ENCODE peak calls at places on chromosome 7, in seven cellular contexts. Y is stimulated activated CD8-positive, alpha-beta memory T cell treated with anti-CD3 and anti-CD28 coated beads, Interleukin-4, amount 100 ng/mL, for 24 hours; N is substantia nigra; L is Peyer's patch; U is NCI-H774; B is NCI-H2081 treated with DMSO at 0.1 percent for 48 hours; S is activated CD4-positive, CD25-positive, alpha-beta regulatory T cell. X is an unnamed sample.

GRCh38 chr7:52502281-52502680 is 533.2 kb upstream of the POM121L12 start:
- DNase-seq in Y (no peak), N (peak), L (no peak), U (no peak), B (no peak), S (no peak), X (no peak)

GRCh38 chr7:6513541-6513940 is 37.7 kb downstream of the GRID2IP start:
- DNase-seq in Y (no peak), N (no peak), L (no peak), U (no peak), B (no peak), S (no peak), X (no peak)

GRCh38 chr7:26180792-26181198 is 19.8 kb downstream of the HNRNPA2B1 start:
- DNase-seq in Y (no peak), N (no peak), L (no peak), U (no peak), B (no peak), S (no peak), X (no peak)

GRCh38 chr7:137694405-137694804 is 152.4 kb downstream of the DGKI start:
- DNase-seq in Y (no peak), N (no peak), L (no peak), U (no peak), B (no peak), S (no peak), X (no peak)

GRCh38 chr7:92631067-92631829 is 41.1 kb upstream of the FAM133B start:
- DNase-seq in Y (peak), N (no peak), L (no peak), U (no peak), B (no peak), S (no peak), X (no peak)

GRCh38 chr7:151472644-151473380 is 32.9 kb upstream of the CRYGN start:
- DNase-seq in Y (no peak), N (no peak), L (no peak), U (no peak), B (no peak), S (no peak), X (no peak)

GRCh38 chr7:134954197-134955082 is 31.9 kb upstream of the AGBL3 start:
- DNase-seq in Y (no peak), N (no peak), L (no peak), U (peak), B (peak), S (no peak), X (no peak)

GRCh38 chr7:76506081-76506440 is 4.3 kb upstream of the UPK3B start:
- DNase-seq in Y (no peak), N (no peak), L (no peak), U (no peak), B (no peak), S (no peak), X (no peak)

GRCh38 chr7:28020302-28020940 is 160.2 kb downstream of the JAZF1 start:
- DNase-seq in Y (no peak), N (peak), L (peak), U (peak), B (peak), S (no peak), X (peak)

GRCh38 chr7:151078233-151079040 is 2.2 kb downstream of the FASTK start:
- DNase-seq in Y (no peak), N (no peak), L (no peak), U (no peak), B (no peak), S (no peak), X (peak)

GRCh38 chr7:134084488-134085144 is 42.5 kb upstream of the LRGUK start:
- DNase-seq in Y (no peak), N (no peak), L (no peak), U (no peak), B (no peak), S (no peak), X (no peak)

GRCh38 chr7:26155531-26156375 is 3.8 kb downstream of the NFE2L3 start:
- DNase-seq in Y (no peak), N (no peak), L (no peak), U (no peak), B (no peak), S (no peak), X (peak)

GRCh38 chr7:43479042-43479441 is 103.9 kb upstream of the STK17A start:
- DNase-seq in Y (no peak), N (no peak), L (no peak), U (no peak), B (no peak), S (no peak), X (no peak)

GRCh38 chr7:391411-391951 is 101.5 kb downstream of the FOXL3 start:
- DNase-seq in Y (no peak), N (no peak), L (no peak), U (no peak), B (no peak), S (no peak), X (no peak)

GRCh38 chr7:120554960-120555571 is 282.1 kb downstream of the KCND2 start:
- DNase-seq in Y (no peak), N (peak), L (no peak), U (peak), B (peak), S (no peak), X (peak)

GRCh38 chr7:42686594-42687156 is 225.2 kb downstream of the C7orf25 start:
- DNase-seq in Y (no peak), N (no peak), L (no peak), U (no peak), B (no peak), S (no peak), X (no peak)

GRCh38 chr7:121618182-121618581 is 222.1 kb upstream of the FAM3C start:
- DNase-seq in Y (no peak), N (no peak), L (no peak), U (no peak), B (no peak), S (no peak), X (no peak)

GRCh38 chr7:32890010-32890552 is 1.5 kb downstream of the KBTBD2 start:
- DNase-seq in Y (no peak), N (no peak), L (no peak), U (no peak), B (no peak), S (no peak), X (peak)

GRCh38 chr7:43303740-43304241 is 191.3 kb downstream of the HECW1 start:
- DNase-seq in Y (peak), N (no peak), L (no peak), U (no peak), B (no peak), S (no peak), X (no peak)

GRCh38 chr7:74029094-74029785 is 1.3 kb downstream of the ELN start:
- DNase-seq in Y (no peak), N (peak), L (no peak), U (no peak), B (no peak), S (no peak), X (no peak)

GRCh38 chr7:2405201-2405600 is 1.8 kb downstream of the CHST12 start:
- DNase-seq in Y (no peak), N (no peak), L (no peak), U (no peak), B (no peak), S (no peak), X (no peak)

GRCh38 chr7:24595671-24596418 is 22.6 kb downstream of the PALS2 start:
- DNase-seq in Y (no peak), N (no peak), L (no peak), U (no peak), B (no peak), S (no peak), X (no peak)

GRCh38 chr7:117072620-117073118 is 119.4 kb downstream of the ST7 start:
- DNase-seq in Y (no peak), N (peak), L (no peak), U (peak), B (peak), S (no peak), X (no peak)

GRCh38 chr7:70539196-70539595 is 592.7 kb upstream of the GALNT17 start:
- DNase-seq in Y (no peak), N (no peak), L (no peak), U (no peak), B (no peak), S (no peak), X (no peak)

GRCh38 chr7:51261950-51262795 is 54.4 kb downstream of the COBL start:
- DNase-seq in Y (no peak), N (peak), L (no peak), U (no peak), B (no peak), S (no peak), X (no peak)

GRCh38 chr7:43537765-43538403 is 45.0 kb upstream of the STK17A start:
- DNase-seq in Y (no peak), N (no peak), L (no peak), U (no peak), B (no peak), S (no peak), X (no peak)

GRCh38 chr7:94115316-94115715 is 111.2 kb upstream of the BET1 start:
- DNase-seq in Y (no peak), N (no peak), L (no peak), U (no peak), B (no peak), S (no peak), X (no peak)

GRCh38 chr7:142153400-142153799 is 41.9 kb downstream of the MGAM2 start:
- DNase-seq in Y (no peak), N (no peak), L (no peak), U (peak), B (no peak), S (no peak), X (peak)

GRCh38 chr7:76509931-76510877 is at the start of gene UPK3B:
- DNase-seq in Y (no peak), N (no peak), L (no peak), U (no peak), B (no peak), S (no peak), X (peak)

GRCh38 chr7:16728811-16729210 is 24.7 kb upstream of the TSPAN13 start:
- DNase-seq in Y (no peak), N (no peak), L (no peak), U (no peak), B (no peak), S (no peak), X (no peak)

GRCh38 chr7:22452142-22452763 is 47.7 kb downstream of the STEAP1B start:
- DNase-seq in Y (peak), N (peak), L (peak), U (no peak), B (no peak), S (no peak), X (peak)

GRCh38 chr7:131726031-131726430 is 169.6 kb upstream of the PODXL start:
- DNase-seq in Y (no peak), N (no peak), L (no peak), U (no peak), B (no peak), S (no peak), X (no peak)

GRCh38 chr7:116899308-116899707 is 36.9 kb downstream of the CAPZA2 start:
- DNase-seq in Y (no peak), N (no peak), L (no peak), U (no peak), B (no peak), S (no peak), X (no peak)

GRCh38 chr7:157785021-157785441 is 448.2 kb downstream of the DNAJB6 start:
- DNase-seq in Y (no peak), N (peak), L (no peak), U (no peak), B (no peak), S (no peak), X (no peak)

GRCh38 chr7:97479740-97480290 is 252.1 kb upstream of the TAC1 start:
- DNase-seq in Y (no peak), N (no peak), L (no peak), U (no peak), B (no peak), S (no peak), X (no peak)

X was measured in hepatic stellate cell.